ENCODE peak calls at places on chromosomes 4 and X, in six cellular contexts. One of them, this sample, is unnamed.

GRCh38 chrX:50853399-50853798 is 39.4 kb upstream of the SHROOM4 start:
- DNase-seq in HCT116: no peak
- DNase-seq in endothelial cell of umbilical vein: no peak
- DNase-seq in A549: no peak
- DNase-seq in HepG2: no peak
- DNase-seq in GM12878: no peak
- DNase-seq in this sample: no peak

GRCh38 chrX:150475466-150475865 is 93.0 kb upstream of the MTM1 start:
- DNase-seq in HCT116: no peak
- DNase-seq in endothelial cell of umbilical vein: no peak
- DNase-seq in A549: no peak
- DNase-seq in HepG2: no peak
- DNase-seq in GM12878: no peak
- DNase-seq in this sample: peak; percentile 16

GRCh38 chrX:24426340-24426913 is 38.7 kb upstream of the PDK3 start:
- DNase-seq in HCT116: no peak
- DNase-seq in endothelial cell of umbilical vein: peak; percentile 3
- DNase-seq in A549: no peak
- DNase-seq in HepG2: peak; percentile 29
- DNase-seq in GM12878: no peak
- DNase-seq in this sample: peak; percentile 10

GRCh38 chr4:89056953-89057398 is at the start of gene FAM13A:
- DNase-seq in HCT116: peak; percentile 91
- DNase-seq in endothelial cell of umbilical vein: peak; percentile 92
- DNase-seq in A549: peak; percentile 41
- DNase-seq in HepG2: peak; percentile 12
- DNase-seq in GM12878: peak; percentile 44
- DNase-seq in this sample: peak; percentile 81

GRCh38 chr4:27318740-27319139 is 458.1 kb downstream of the STIM2 start:
- DNase-seq in HCT116: peak; percentile 35
- DNase-seq in endothelial cell of umbilical vein: no peak
- DNase-seq in A549: peak; percentile 4
- DNase-seq in HepG2: peak; percentile 22
- DNase-seq in GM12878: peak; percentile 2
- DNase-seq in this sample: peak; percentile 56

GRCh38 chr4:119788334-119789266 is 160.0 kb upstream of the PDE5A start:
- DNase-seq in HCT116: no peak
- DNase-seq in endothelial cell of umbilical vein: no peak
- DNase-seq in A549: no peak
- DNase-seq in HepG2: no peak
- DNase-seq in GM12878: no peak
- DNase-seq in this sample: no peak

GRCh38 chr4:162392938-162393337 is 229.1 kb upstream of the FSTL5 start:
- DNase-seq in HCT116: no peak
- DNase-seq in endothelial cell of umbilical vein: no peak
- DNase-seq in A549: no peak
- DNase-seq in HepG2: peak; percentile 17
- DNase-seq in GM12878: no peak
- DNase-seq in this sample: no peak

GRCh38 chr4:5561286-5561685 is 147.1 kb downstream of the EVC2 start:
- DNase-seq in HCT116: no peak
- DNase-seq in endothelial cell of umbilical vein: no peak
- DNase-seq in A549: no peak
- DNase-seq in HepG2: no peak
- DNase-seq in GM12878: no peak
- DNase-seq in this sample: no peak

GRCh38 chr4:33494150-33494549 is 2750.2 kb downstream of the ARAP2 start:
- DNase-seq in HCT116: no peak
- DNase-seq in endothelial cell of umbilical vein: no peak
- DNase-seq in A549: no peak
- DNase-seq in HepG2: no peak
- DNase-seq in GM12878: no peak
- DNase-seq in this sample: peak; percentile 11

GRCh38 chr4:169221662-169222061 is 49.1 kb downstream of the SH3RF1 start:
- DNase-seq in HCT116: no peak
- DNase-seq in endothelial cell of umbilical vein: no peak
- DNase-seq in A549: no peak
- DNase-seq in HepG2: no peak
- DNase-seq in GM12878: no peak
- DNase-seq in this sample: no peak

GRCh38 chrX:115968436-115969252 is 201.9 kb upstream of the AGTR2 start:
- DNase-seq in HCT116: peak; percentile 63
- DNase-seq in endothelial cell of umbilical vein: peak; percentile 1
- DNase-seq in A549: peak; percentile 71
- DNase-seq in HepG2: no peak
- DNase-seq in GM12878: no peak
- DNase-seq in this sample: peak; percentile 30

GRCh38 chrX:43121637-43122036 is 343.7 kb upstream of the PPP1R2C start:
- DNase-seq in HCT116: no peak
- DNase-seq in endothelial cell of umbilical vein: peak; percentile 11
- DNase-seq in A549: no peak
- DNase-seq in HepG2: no peak
- DNase-seq in GM12878: no peak
- DNase-seq in this sample: peak; percentile 11

GRCh38 chr4:40969499-40969898 is 219.7 kb downstream of the NSUN7 start:
- DNase-seq in HCT116: no peak
- DNase-seq in endothelial cell of umbilical vein: no peak
- DNase-seq in A549: no peak
- DNase-seq in HepG2: no peak
- DNase-seq in GM12878: no peak
- DNase-seq in this sample: no peak

GRCh38 chr4:68498413-68499007 is 51.2 kb downstream of the TMPRSS11E start:
- DNase-seq in HCT116: peak; percentile 53
- DNase-seq in endothelial cell of umbilical vein: peak; percentile 69
- DNase-seq in A549: peak; percentile 2
- DNase-seq in HepG2: peak; percentile 78
- DNase-seq in GM12878: peak; percentile 30
- DNase-seq in this sample: peak; percentile 71

GRCh38 chr4:23900636-23901035 is 10.8 kb upstream of the PPARGC1A start:
- DNase-seq in HCT116: no peak
- DNase-seq in endothelial cell of umbilical vein: no peak
- DNase-seq in A549: no peak
- DNase-seq in HepG2: no peak
- DNase-seq in GM12878: no peak
- DNase-seq in this sample: no peak

GRCh38 chr4:76897522-76898384 is at the start of gene SOWAHB:
- DNase-seq in HCT116: peak; percentile 69
- DNase-seq in endothelial cell of umbilical vein: peak; percentile 12
- DNase-seq in A549: peak; percentile 10
- DNase-seq in HepG2: peak; percentile 40
- DNase-seq in GM12878: no peak
- DNase-seq in this sample: no peak

GRCh38 chr4:125714845-125715244 is 400.1 kb downstream of the FAT4 start:
- DNase-seq in HCT116: no peak
- DNase-seq in endothelial cell of umbilical vein: no peak
- DNase-seq in A549: no peak
- DNase-seq in HepG2: no peak
- DNase-seq in GM12878: no peak
- DNase-seq in this sample: no peak

GRCh38 chrX:97628807-97629596 is 745.3 kb downstream of the RPA4 start:
- DNase-seq in HCT116: no peak
- DNase-seq in endothelial cell of umbilical vein: no peak
- DNase-seq in A549: no peak
- DNase-seq in HepG2: no peak
- DNase-seq in GM12878: no peak
- DNase-seq in this sample: no peak

GRCh38 chr4:109015413-109015810 is 252.6 kb upstream of the ETNPPL start:
- DNase-seq in HCT116: no peak
- DNase-seq in endothelial cell of umbilical vein: no peak
- DNase-seq in A549: no peak
- DNase-seq in HepG2: no peak
- DNase-seq in GM12878: no peak
- DNase-seq in this sample: no peak

GRCh38 chrX:129719931-129720520 is 18.8 kb upstream of the XPNPEP2 start:
- DNase-seq in HCT116: no peak
- DNase-seq in endothelial cell of umbilical vein: peak; percentile 54
- DNase-seq in A549: no peak
- DNase-seq in HepG2: no peak
- DNase-seq in GM12878: no peak
- DNase-seq in this sample: no peak

GRCh38 chr4:175705407-175705806 is 106.7 kb downstream of the GPM6A start:
- DNase-seq in HCT116: no peak
- DNase-seq in endothelial cell of umbilical vein: no peak
- DNase-seq in A549: no peak
- DNase-seq in HepG2: no peak
- DNase-seq in GM12878: no peak
- DNase-seq in this sample: no peak

GRCh38 chrX:17474892-17475291 is 99.9 kb downstream of the NHS start:
- DNase-seq in HCT116: no peak
- DNase-seq in endothelial cell of umbilical vein: no peak
- DNase-seq in A549: no peak
- DNase-seq in HepG2: no peak
- DNase-seq in GM12878: no peak
- DNase-seq in this sample: no peak

GRCh38 chr4:158067646-158068045 is 105.2 kb downstream of the GASK1B start:
- DNase-seq in HCT116: no peak
- DNase-seq in endothelial cell of umbilical vein: no peak
- DNase-seq in A549: no peak
- DNase-seq in HepG2: no peak
- DNase-seq in GM12878: no peak
- DNase-seq in this sample: no peak

GRCh38 chr4:125573368-125573767 is 258.6 kb downstream of the FAT4 start:
- DNase-seq in HCT116: no peak
- DNase-seq in endothelial cell of umbilical vein: no peak
- DNase-seq in A549: no peak
- DNase-seq in HepG2: no peak
- DNase-seq in GM12878: no peak
- DNase-seq in this sample: no peak

GRCh38 chrX:8868906-8869305 is 67.7 kb upstream of the FAM9A start:
- DNase-seq in HCT116: no peak
- DNase-seq in endothelial cell of umbilical vein: peak; percentile 3
- DNase-seq in A549: no peak
- DNase-seq in HepG2: no peak
- DNase-seq in GM12878: no peak
- DNase-seq in this sample: peak; percentile 4

GRCh38 chr4:174340714-174341113 is 57.0 kb downstream of the CEP44 start:
- DNase-seq in HCT116: no peak
- DNase-seq in endothelial cell of umbilical vein: no peak
- DNase-seq in A549: no peak
- DNase-seq in HepG2: no peak
- DNase-seq in GM12878: no peak
- DNase-seq in this sample: no peak

GRCh38 chr4:87353592-87353991 is 30.9 kb upstream of the HSD17B13 start:
- DNase-seq in HCT116: peak; percentile 7
- DNase-seq in endothelial cell of umbilical vein: peak; percentile 67
- DNase-seq in A549: no peak
- DNase-seq in HepG2: peak; percentile 29
- DNase-seq in GM12878: peak; percentile 13
- DNase-seq in this sample: peak; percentile 22
- TF ChIP-seq MAX in HCT116: no peak
- TF ChIP-seq MAX in endothelial cell of umbilical vein: no peak
- TF ChIP-seq MAX in A549: no peak
- TF ChIP-seq MAX in HepG2: no peak
- TF ChIP-seq MAX in GM12878: no peak
- TF ChIP-seq MAX in this sample: no peak

GRCh38 chrX:106802388-106803275 is at the start of gene TBC1D8B:
- DNase-seq in HCT116: peak; percentile 86
- DNase-seq in endothelial cell of umbilical vein: peak; percentile 91
- DNase-seq in A549: peak; percentile 80
- DNase-seq in HepG2: peak; percentile 89
- DNase-seq in GM12878: peak; percentile 50
- DNase-seq in this sample: peak; percentile 4
- TF ChIP-seq POLR2A in HCT116: no peak
- TF ChIP-seq POLR2A in endothelial cell of umbilical vein: peak; percentile 46
- TF ChIP-seq POLR2A in A549: peak; percentile 44
- TF ChIP-seq POLR2A in HepG2: peak; percentile 59
- TF ChIP-seq POLR2A in GM12878: no peak
- TF ChIP-seq POLR2A in this sample: no peak

DNA sequence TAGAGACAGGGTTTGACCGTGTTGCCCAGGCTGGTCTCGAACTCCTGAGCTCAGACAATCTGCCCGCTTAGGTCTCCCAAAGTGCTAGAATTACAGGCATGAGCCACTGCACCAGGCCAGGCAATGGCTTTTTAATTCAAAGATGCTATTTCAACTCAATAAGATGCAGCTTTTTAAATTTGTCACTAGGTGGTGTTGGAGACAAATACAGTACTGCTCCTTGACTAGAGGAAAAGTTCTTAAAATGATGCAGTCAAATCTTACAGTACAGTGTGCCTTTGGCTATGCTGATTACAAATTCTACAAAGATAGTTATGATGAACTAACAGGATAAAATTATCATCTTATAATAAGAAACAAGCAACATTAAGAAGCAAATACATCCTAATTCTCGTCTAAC is 441.1 kb downstream of the KCNIP4 start:
- DNase-seq in HCT116: no peak
- DNase-seq in endothelial cell of umbilical vein: peak; percentile 36
- DNase-seq in A549: no peak
- DNase-seq in HepG2: peak; percentile 6
- DNase-seq in GM12878: no peak
- DNase-seq in this sample: peak; percentile 32
- TF ChIP-seq CTCF in HCT116: peak; percentile 9
- TF ChIP-seq CTCF in endothelial cell of umbilical vein: peak; percentile 22
- TF ChIP-seq CTCF in A549: no peak
- TF ChIP-seq CTCF in HepG2: peak; percentile 27
- TF ChIP-seq CTCF in GM12878: no peak
- TF ChIP-seq CTCF in this sample: peak; percentile 25

DNA sequence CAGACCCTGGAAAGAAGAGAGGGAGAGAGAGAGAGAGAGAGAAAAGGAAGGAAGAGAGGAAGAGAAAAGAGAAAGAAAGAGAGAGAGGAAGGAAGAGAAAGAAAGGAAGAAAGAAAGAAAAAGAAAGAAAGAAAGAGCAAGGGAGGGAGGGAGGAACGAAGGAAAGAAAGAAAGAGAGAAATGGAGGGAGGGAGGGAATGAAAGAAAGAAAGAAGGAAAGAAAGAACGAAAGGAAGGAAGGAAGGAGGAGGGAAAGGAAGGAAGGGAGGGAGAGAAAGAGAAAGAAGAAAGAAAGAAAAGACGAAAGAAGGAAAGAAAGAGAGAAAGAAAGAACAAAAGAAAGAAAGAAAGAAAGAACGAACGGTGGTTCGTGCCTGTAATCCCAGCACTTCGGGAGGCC is 133.4 kb downstream of the HNRNPD start:
- DNase-seq in HCT116: no peak
- DNase-seq in endothelial cell of umbilical vein: no peak
- DNase-seq in A549: no peak
- DNase-seq in HepG2: no peak
- DNase-seq in GM12878: no peak
- DNase-seq in this sample: no peak
- TF ChIP-seq MAX in HCT116: no peak
- TF ChIP-seq MAX in endothelial cell of umbilical vein: no peak
- TF ChIP-seq MAX in A549: no peak
- TF ChIP-seq MAX in HepG2: no peak
- TF ChIP-seq MAX in GM12878: no peak
- TF ChIP-seq MAX in this sample: no peak

GRCh38 chr4:142191901-142192300 is 555.5 kb downstream of the IL15 start:
- DNase-seq in HCT116: no peak
- DNase-seq in endothelial cell of umbilical vein: no peak
- DNase-seq in A549: no peak
- DNase-seq in HepG2: no peak
- DNase-seq in GM12878: no peak
- DNase-seq in this sample: no peak
- TF ChIP-seq POLR2A in HCT116: no peak
- TF ChIP-seq POLR2A in endothelial cell of umbilical vein: no peak
- TF ChIP-seq POLR2A in A549: no peak
- TF ChIP-seq POLR2A in HepG2: no peak
- TF ChIP-seq POLR2A in GM12878: no peak
- TF ChIP-seq POLR2A in this sample: no peak

GRCh38 chr4:15197005-15197404 is 194.7 kb downstream of the CPEB2 start:
- DNase-seq in HCT116: no peak
- DNase-seq in endothelial cell of umbilical vein: peak; percentile 5
- DNase-seq in A549: peak; percentile 10
- DNase-seq in HepG2: peak; percentile 23
- DNase-seq in GM12878: no peak
- DNase-seq in this sample: peak; percentile 26
- TF ChIP-seq CTCF in HCT116: peak; percentile 31
- TF ChIP-seq CTCF in endothelial cell of umbilical vein: no peak
- TF ChIP-seq CTCF in A549: peak; percentile 11
- TF ChIP-seq CTCF in HepG2: peak; percentile 54
- TF ChIP-seq CTCF in GM12878: no peak
- TF ChIP-seq CTCF in this sample: peak; percentile 12

GRCh38 chr4:82044141-82044993 is 329.4 kb downstream of the HNRNPD start:
- DNase-seq in HCT116: no peak
- DNase-seq in endothelial cell of umbilical vein: no peak
- DNase-seq in A549: no peak
- DNase-seq in HepG2: no peak
- DNase-seq in GM12878: no peak
- DNase-seq in this sample: peak; percentile 72
- TF ChIP-seq MAX in HCT116: no peak
- TF ChIP-seq MAX in endothelial cell of umbilical vein: no peak
- TF ChIP-seq MAX in A549: no peak
- TF ChIP-seq MAX in HepG2: no peak
- TF ChIP-seq MAX in GM12878: no peak
- TF ChIP-seq MAX in this sample: no peak